ENCODE peak calls at places on chromosome X, in seven cellular contexts. K is thyroid gland, D is upper lobe of right lung, A is Caco-2, Y is heart right ventricle, B is cardiac muscle cell, W is K562. T is an unnamed sample. For H3K36me3, the result is how much of the 10 kb centered on the place peaks cover.

GRCh38 chrX:63657821-63658220 is 127.2 kb downstream of the ARHGEF9 start:
- DNase-seq in D (peak), B (peak), Y (peak), A (no peak), K (no peak), W (no peak), T (no peak)

GRCh38 chrX:15436220-15436619 is 52.0 kb upstream of the VEGFD start:
- DNase-seq in D (no peak), Y (no peak), A (no peak), B (no peak), K (no peak), W (no peak), T (no peak)

GRCh38 chrX:265502-265901 is 15.7 kb upstream of the PLCXD1 start:
- DNase-seq in W (no peak), K (no peak), B (no peak), Y (no peak), A (peak), D (peak), T (no peak)

GRCh38 chrX:38052096-38052495 is 45.7 kb downstream of the SYTL5 start:
- DNase-seq in Y (no peak), B (no peak), W (no peak), D (no peak), A (no peak), K (no peak), T (peak)

GRCh38 chrX:149314031-149314430 is 191.1 kb downstream of the IDS start:
- DNase-seq in B (no peak), A (no peak), K (peak), D (no peak), W (no peak), Y (no peak), T (no peak)

GRCh38 chrX:63514575-63514967 is 163.4 kb upstream of the SPIN4 start:
- DNase-seq in B (no peak), W (no peak), K (no peak), D (no peak), A (no peak), Y (no peak), T (no peak)

GRCh38 chrX:151974336-151975227 is at the start of gene GABRE:
- DNase-seq in A (peak), W (peak), K (peak), B (peak), D (peak), Y (peak), T (no peak)

GRCh38 chrX:49155243-49155899 is 7.2 kb upstream of the MAGIX start:
- DNase-seq in D (no peak), A (peak), Y (no peak), B (peak), K (peak), W (peak), T (no peak)

GRCh38 chrX:2325076-2325784 is 175.5 kb downstream of the DHRSX start:
- DNase-seq in K (peak), B (no peak), Y (peak), W (peak), D (no peak), A (no peak), T (peak)

GRCh38 chrX:109732780-109733657 is at the start of gene ACSL4:
- DNase-seq in W (peak), Y (peak), B (peak), D (peak), K (peak), A (peak), T (peak)

GRCh38 chrX:48487362-48487785 is 11.4 kb downstream of the FTSJ1 start:
- DNase-seq in D (no peak), A (peak), W (peak), Y (no peak), B (no peak), K (no peak), T (peak)

GRCh38 chrX:63350551-63350950 is 581 bp downstream of the SPIN4 start:
- DNase-seq in A (peak), B (peak), D (peak), W (peak), K (peak), Y (peak), T (no peak)

GRCh38 chrX:31590581-31591113 is 518.8 kb upstream of the FTHL17 start:
- DNase-seq in D (no peak), W (peak), Y (no peak), K (no peak), B (no peak), A (no peak), T (no peak)

GRCh38 chrX:21711126-21711847 is 46.6 kb downstream of the SMPX start:
- DNase-seq in K (no peak), B (peak), D (no peak), A (no peak), W (no peak), Y (peak), T (no peak)

GRCh38 chrX:54230440-54231148 is 47.5 kb upstream of the FAM120C start:
- DNase-seq in Y (no peak), D (no peak), W (no peak), K (no peak), B (no peak), A (no peak), T (no peak)

GRCh38 chrX:140346711-140347110 is 158.2 kb downstream of the SOX3 start:
- DNase-seq in K (no peak), W (no peak), B (no peak), A (no peak), D (no peak), Y (no peak), T (no peak)

GRCh38 chrX:118904218-118904617 is 70.2 kb upstream of the LONRF3 start:
- DNase-seq in W (no peak), B (no peak), A (no peak), D (no peak), Y (no peak), K (no peak), T (no peak)

GRCh38 chrX:1419545-1420355 is 27.8 kb upstream of the SLC25A6 start:
- DNase-seq in B (no peak), A (no peak), Y (no peak), K (no peak), D (no peak), W (no peak), T (no peak)

DNA sequence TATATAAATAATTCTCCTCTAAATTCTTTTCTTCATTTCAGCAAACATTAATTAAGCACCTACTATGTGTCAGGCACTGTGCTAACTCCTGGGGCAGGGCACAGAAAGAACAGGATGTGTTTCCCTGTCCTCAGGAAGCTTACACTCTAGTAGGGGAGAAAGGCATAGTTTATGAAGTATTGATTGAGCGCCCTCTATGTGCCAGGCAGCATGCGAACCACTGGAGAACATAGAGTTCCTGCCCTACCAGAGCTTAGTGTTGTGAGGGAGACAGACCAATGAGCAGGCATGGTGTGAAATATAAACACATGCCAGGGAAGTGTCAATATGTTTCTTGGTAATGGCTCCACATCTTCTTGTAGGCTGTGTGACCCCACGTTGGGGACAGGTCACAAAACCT is 3.7 kb downstream of the ADGRG4 start:
- DNase-seq in Y (no peak), W (no peak), D (no peak), B (no peak), K (no peak), A (no peak), T (no peak)
- TF ChIP-seq CTCF in Y (no peak), W (no peak), D (no peak), B (no peak), K (no peak), A (no peak), T (no peak)

GRCh38 chrX:134478374-134478773 is 18.4 kb downstream of the HPRT1 start:
- DNase-seq in D (no peak), W (no peak), B (no peak), Y (no peak), A (no peak), K (no peak), T (no peak)
- H3K36me3 ChIP-seq in D (under half), W (half or more), B (under half), Y (under half), A (under half), K (under half), T (under half)

GRCh38 chrX:155263854-155264628 is at the start of gene RAB39B:
- DNase-seq in Y (peak), A (peak), K (peak), B (peak), D (peak), W (no peak), T (peak)
- H3K4me3 ChIP-seq in Y (no peak), A (peak), K (peak), B (peak), D (peak), W (no peak), T (peak)

DNA sequence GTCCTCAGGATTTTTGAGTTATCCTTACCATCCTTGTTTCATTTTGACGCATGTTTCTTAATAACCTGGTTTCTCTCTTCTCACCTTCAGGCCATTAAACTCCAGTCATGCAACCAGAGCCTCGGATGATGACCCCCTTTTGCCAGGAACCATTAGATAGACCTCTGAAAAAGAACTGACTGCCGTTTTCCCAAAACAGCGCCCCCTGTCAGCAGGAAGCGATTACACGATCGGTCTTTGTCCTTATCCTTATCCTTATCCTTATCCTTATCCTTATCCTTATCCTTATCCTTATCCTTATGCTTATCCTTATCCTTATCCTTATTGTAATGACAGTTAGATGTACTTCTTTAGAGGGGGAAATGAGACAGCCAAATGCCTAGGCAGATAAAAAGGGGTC is 148.4 kb upstream of the ITM2A start:
- DNase-seq in W (no peak), D (no peak), Y (no peak), K (no peak), A (no peak), B (no peak), T (no peak)
- TF ChIP-seq CTCF in W (no peak), D (no peak), Y (no peak), K (no peak), A (no peak), B (no peak), T (no peak)

GRCh38 chrX:9730752-9731151 is 34.9 kb downstream of the GPR143 start:
- DNase-seq in W (no peak), Y (no peak), K (no peak), A (no peak), B (no peak), D (no peak), T (no peak)
- H3K36me3 ChIP-seq in W (under half), Y (under half), K (under half), A (under half), B (under half), D (under half), T (under half)

T was measured in kidney epithelial cell.